ENCODE peak calls at places on chromosomes 3 and 15, in nine cellular contexts. I is GM10248, T is cardiac muscle cell, O is HFFc6, J is Calu3, E is lower leg skin, G is left lung, S is K562, Q is GM12864. R is an unnamed sample.

GRCh38 chr3:8668216-8668615 is 23.6 kb upstream of the SSUH2 start:
- DNase-seq in T (no peak), J (no peak), I (no peak), E (no peak), S (no peak), G (no peak), O (no peak), Q (no peak), R (no peak)

GRCh38 chr3:138220788-138221187 is 33.7 kb downstream of the ARMC8 start:
- DNase-seq in G (no peak), E (no peak), S (no peak), J (no peak), T (no peak), O (peak; percentile 36), Q (no peak), I (no peak), R (no peak)

GRCh38 chr15:51620647-51621046 is 1.9 kb downstream of the DMXL2 start:
- DNase-seq in O (no peak), T (no peak), S (no peak), J (no peak), E (no peak), Q (no peak), I (peak; percentile 19), G (no peak), R (peak; percentile 62)

GRCh38 chr3:29764603-29765254 is 483.9 kb downstream of the RBMS3 start:
- DNase-seq in S (no peak), G (no peak), E (no peak), J (peak; percentile 23), Q (no peak), T (no peak), I (no peak), O (peak; percentile 84), R (no peak)

GRCh38 chr3:55313701-55314100 is 173.4 kb downstream of the WNT5A start:
- DNase-seq in Q (no peak), J (no peak), T (no peak), I (no peak), G (no peak), E (no peak), O (no peak), S (no peak), R (no peak)

GRCh38 chr15:46918462-46919125 is 798.7 kb upstream of the SEMA6D start:
- DNase-seq in Q (no peak), T (no peak), I (no peak), J (no peak), E (no peak), O (no peak), S (no peak), G (no peak), R (no peak)

GRCh38 chr3:120093923-120094775 is at the start of gene GSK3B:
- DNase-seq in T (peak; percentile 98), S (peak; percentile 84), J (peak; percentile 70), O (peak; percentile 68), Q (no peak), G (peak; percentile 82), I (peak; percentile 55), E (no peak), R (peak; percentile 65)

GRCh38 chr3:157856078-157856939 is 249.9 kb downstream of the SHOX2 start:
- DNase-seq in I (no peak), E (no peak), G (no peak), Q (no peak), J (no peak), T (no peak), S (no peak), O (no peak), R (no peak)

GRCh38 chr3:14148041-14148985 is 23.5 kb downstream of the TMEM43 start:
- DNase-seq in I (no peak), E (no peak), J (peak; percentile 17), Q (no peak), O (no peak), T (no peak), S (no peak), G (no peak), R (no peak)

GRCh38 chr3:185067173-185067572 is 85.7 kb downstream of the C3orf70 start:
- DNase-seq in E (no peak), Q (no peak), O (no peak), I (no peak), T (no peak), S (no peak), J (no peak), G (no peak), R (no peak)

GRCh38 chr3:111846717-111847116 is 12.3 kb upstream of the PHLDB2 start:
- DNase-seq in E (no peak), G (no peak), S (no peak), Q (no peak), T (no peak), I (no peak), J (no peak), O (peak; percentile 80), R (no peak)

DNA sequence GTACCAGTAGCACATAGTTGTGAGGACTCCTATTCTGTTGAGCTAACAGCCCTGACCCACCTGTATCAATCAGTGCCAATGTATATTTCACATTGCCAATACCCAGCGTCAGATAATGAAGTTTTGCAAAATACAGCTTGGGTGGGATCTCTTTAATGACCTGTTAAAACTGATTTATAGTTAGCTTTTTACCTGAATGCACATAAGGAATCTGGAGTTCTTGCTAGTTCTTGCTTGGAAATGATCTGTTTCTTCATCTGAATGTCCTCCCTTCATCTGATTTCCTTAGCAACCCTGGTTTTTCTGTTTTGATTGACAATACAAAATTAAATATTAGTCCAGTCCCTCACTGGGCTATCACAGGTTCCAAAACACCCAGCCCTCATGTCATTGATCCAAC is 62.8 kb downstream of the LIPC start:
- DNase-seq in G (no peak), Q (no peak), S (no peak), I (no peak), T (no peak), O (no peak), E (no peak), J (no peak), R (no peak)
- TF ChIP-seq CTCF in G (no peak), Q (no peak), S (no peak), I (no peak), T (no peak), O (no peak), E (no peak), J (no peak), R (no peak)

DNA sequence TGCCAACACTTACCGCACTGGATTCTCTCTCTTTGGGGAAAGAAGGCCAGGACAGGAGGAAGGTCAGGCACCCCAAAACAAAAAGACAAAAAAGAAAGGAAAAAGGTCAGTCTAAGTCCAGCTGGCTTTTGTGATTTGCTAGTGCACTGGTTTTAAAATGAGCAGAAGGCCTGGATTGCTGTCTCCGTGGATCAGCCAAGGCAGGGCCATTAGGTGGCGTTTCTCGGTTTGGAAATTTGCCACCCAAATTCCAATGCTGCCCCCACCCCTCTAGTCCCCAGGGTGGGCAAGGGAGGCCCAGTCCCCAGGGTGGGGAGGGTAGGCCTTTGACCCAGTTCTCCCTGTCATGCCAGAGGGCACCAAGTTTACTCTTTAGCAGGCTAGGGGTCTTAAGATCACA is 33.3 kb downstream of the TLE3 start:
- DNase-seq in Q (no peak), G (no peak), E (no peak), O (no peak), I (no peak), T (no peak), J (no peak), S (no peak), R (peak; percentile 21)
- TF ChIP-seq CTCF in Q (no peak), G (no peak), E (no peak), O (no peak), I (no peak), T (no peak), J (no peak), S (no peak), R (no peak)

DNA sequence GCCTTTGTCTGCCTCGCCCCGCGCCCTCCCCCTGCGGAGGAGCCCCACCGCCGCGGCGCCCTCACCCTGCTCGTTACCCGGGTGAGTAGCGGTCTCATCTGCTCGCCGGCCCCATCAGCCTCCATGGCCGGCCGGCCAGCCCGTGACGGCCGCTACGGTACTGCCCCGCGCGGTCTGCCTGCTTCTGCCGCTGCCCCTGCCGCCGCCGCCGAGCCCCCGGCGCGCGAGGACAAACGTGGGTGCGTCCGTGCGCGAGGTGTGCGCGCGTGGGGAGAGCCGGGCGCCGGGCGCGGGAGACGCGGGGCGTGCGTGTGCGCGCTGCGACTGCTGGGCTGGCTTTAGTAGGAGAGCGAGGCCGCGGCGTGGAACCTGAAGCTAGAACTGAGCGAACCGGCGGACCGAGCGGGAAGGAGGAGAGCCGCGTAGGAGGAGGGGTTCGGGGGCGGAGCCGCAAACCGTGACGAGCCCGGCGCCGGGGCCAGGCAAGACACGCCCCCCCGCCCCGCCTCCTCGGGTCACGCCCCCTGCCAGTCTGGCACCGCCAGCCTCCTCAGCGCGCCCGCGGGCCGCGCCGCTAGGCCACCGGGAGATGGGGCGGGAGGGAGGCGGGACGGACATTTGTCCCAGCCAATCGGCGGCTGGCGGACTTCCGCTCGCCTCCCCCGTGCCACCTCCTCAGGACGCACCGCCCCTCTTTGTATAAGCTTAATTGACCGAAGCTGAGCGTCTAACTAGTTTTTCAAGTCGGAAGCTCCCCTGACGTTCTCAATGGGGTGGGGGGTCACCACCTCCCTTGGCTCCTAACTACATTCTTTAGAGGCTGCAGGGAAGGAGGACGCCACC is at the start of gene SLC4A7:
- DNase-seq in E (peak; percentile 100), O (peak; percentile 92), G (peak; percentile 99), T (peak; percentile 98), I (peak; percentile 98), J (peak; percentile 99), S (peak; percentile 82), Q (peak; percentile 74), R (peak; percentile 97)
- TF ChIP-seq CTCF in E (no peak), O (no peak), G (no peak), T (no peak), I (no peak), J (no peak), S (no peak), Q (no peak), R (no peak)

GRCh38 chr3:37606472-37606871 is 255.2 kb upstream of the CTDSPL start:
- DNase-seq in I (no peak), S (no peak), G (no peak), Q (no peak), E (no peak), J (no peak), T (no peak), O (no peak), R (no peak)

GRCh38 chr3:37605754-37606153 is 255.9 kb upstream of the CTDSPL start:
- DNase-seq in O (no peak), I (no peak), T (no peak), E (no peak), G (no peak), S (no peak), J (no peak), Q (no peak), R (no peak)

GRCh38 chr3:37601832-37602231 is 259.8 kb upstream of the CTDSPL start:
- DNase-seq in O (no peak), E (no peak), G (no peak), J (no peak), I (no peak), S (no peak), Q (no peak), T (no peak), R (no peak)

GRCh38 chr3:37604336-37604833 is 257.3 kb upstream of the CTDSPL start:
- DNase-seq in E (no peak), I (no peak), O (no peak), Q (no peak), S (no peak), T (no peak), J (no peak), G (no peak), R (no peak)

DNA sequence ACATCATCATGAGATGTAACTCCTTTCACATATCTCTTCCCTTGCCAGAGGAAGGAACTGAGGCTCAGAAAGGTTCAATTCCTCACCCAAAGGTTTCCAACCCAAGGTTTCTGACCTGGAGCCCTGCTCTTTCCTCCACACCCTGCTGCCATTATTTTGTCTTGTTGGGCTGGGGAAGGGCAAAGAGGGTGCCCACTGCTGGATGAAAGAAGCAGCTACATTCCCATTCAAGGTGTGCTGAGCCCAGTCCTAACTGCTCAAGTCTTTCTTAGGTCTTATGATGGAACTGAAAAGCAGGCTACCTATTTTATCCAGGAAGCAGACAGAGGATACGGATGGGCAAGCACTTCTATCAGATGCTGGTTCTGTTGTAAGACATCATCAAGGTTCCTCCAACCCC is 258.0 kb upstream of the CTDSPL start:
- DNase-seq in E (no peak), I (no peak), T (no peak), S (no peak), O (no peak), G (no peak), Q (no peak), J (no peak), R (no peak)
- TF ChIP-seq CTCF in E (no peak), I (no peak), T (no peak), S (no peak), O (no peak), G (no peak), Q (no peak), J (no peak), R (no peak)